ENCODE peak calls at places on chromosomes 12 and 14, in seven cellular contexts. I, F, Q, J, M, E and H are unnamed samples.

GRCh38 chr14:41297961-41298690 is 308.6 kb upstream of the LRFN5 start:
- DNase-seq in I (no peak), F (no peak), Q (no peak), J (no peak), M (no peak), E (no peak), H (peak; percentile 40)

GRCh38 chr12:117109943-117110342 is 10.7 kb upstream of the TESC start:
- DNase-seq in I (no peak), F (no peak), Q (no peak), J (no peak), M (no peak), E (no peak), H (no peak)

GRCh38 chr14:58918066-58918465 is 270.4 kb upstream of the DAAM1 start:
- DNase-seq in I (no peak), F (no peak), Q (no peak), J (peak; percentile 10), M (no peak), E (no peak), H (no peak)

GRCh38 chr14:38721822-38722431 is 381.1 kb downstream of the SEC23A start:
- DNase-seq in I (no peak), F (peak; percentile 2), Q (no peak), J (peak; percentile 46), M (peak; percentile 40), E (peak; percentile 56), H (peak; percentile 77)

GRCh38 chr12:119693511-119693910 is 25.6 kb downstream of the PRKAB1 start:
- DNase-seq in I (no peak), F (no peak), Q (no peak), J (no peak), M (no peak), E (no peak), H (no peak)

GRCh38 chr14:90608281-90608680 is 207.9 kb downstream of the TTC7B start:
- DNase-seq in I (no peak), F (no peak), Q (no peak), J (no peak), M (no peak), E (no peak), H (no peak)

GRCh38 chr14:96146131-96146771 is 58.4 kb upstream of the BDKRB2 start:
- DNase-seq in I (no peak), F (no peak), Q (no peak), J (peak; percentile 64), M (no peak), E (peak; percentile 77), H (no peak)

GRCh38 chr12:28568083-28568482 is 377.8 kb downstream of the CCDC91 start:
- DNase-seq in I (no peak), F (no peak), Q (no peak), J (peak; percentile 30), M (no peak), E (peak; percentile 90), H (no peak)

DNA sequence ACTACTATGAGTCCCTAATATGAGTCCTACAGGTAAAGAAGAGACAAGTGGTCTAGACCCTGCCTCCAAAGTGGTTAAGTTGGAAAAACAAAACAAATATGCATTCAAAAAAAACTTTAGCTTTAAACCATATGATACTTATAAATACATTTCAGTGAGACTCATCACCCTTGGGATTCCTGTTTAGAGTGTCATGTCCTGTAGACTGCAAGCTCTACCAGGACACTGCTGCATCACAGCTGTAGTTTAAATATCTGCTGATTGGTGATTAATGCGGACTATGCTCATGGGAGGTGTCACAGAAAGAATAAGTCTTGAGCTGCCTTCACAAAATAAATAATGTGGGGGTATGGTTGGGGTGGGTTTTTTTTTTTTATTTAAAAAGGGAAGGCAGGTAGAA is 8.8 kb upstream of the LGR5 start:
- DNase-seq in I (no peak), F (no peak), Q (no peak), J (no peak), M (no peak), E (no peak), H (no peak)
- H3K27ac ChIP-seq in I (no peak overlapping the region), F (no peak overlapping the region), Q (no peak overlapping the region), J (no peak overlapping the region), M (no peak overlapping the region), E (no peak overlapping the region), H (no peak overlapping the region)

GRCh38 chr12:131113562-131113961 is 159.9 kb downstream of the ADGRD1 start:
- DNase-seq in I (peak; percentile 37), F (no peak), Q (peak; percentile 38), J (no peak), M (no peak), E (no peak), H (no peak)
- H3K4me1 ChIP-seq in I (no peaks in the 10 kb centered on the region), F (no peaks in the 10 kb centered on the region), Q (peaks cover 4% of the 10 kb centered on the region), J (peaks cover 17% of the 10 kb centered on the region), M (no peaks in the 10 kb centered on the region), E (no peaks in the 10 kb centered on the region), H (no peaks in the 10 kb centered on the region)

DNA sequence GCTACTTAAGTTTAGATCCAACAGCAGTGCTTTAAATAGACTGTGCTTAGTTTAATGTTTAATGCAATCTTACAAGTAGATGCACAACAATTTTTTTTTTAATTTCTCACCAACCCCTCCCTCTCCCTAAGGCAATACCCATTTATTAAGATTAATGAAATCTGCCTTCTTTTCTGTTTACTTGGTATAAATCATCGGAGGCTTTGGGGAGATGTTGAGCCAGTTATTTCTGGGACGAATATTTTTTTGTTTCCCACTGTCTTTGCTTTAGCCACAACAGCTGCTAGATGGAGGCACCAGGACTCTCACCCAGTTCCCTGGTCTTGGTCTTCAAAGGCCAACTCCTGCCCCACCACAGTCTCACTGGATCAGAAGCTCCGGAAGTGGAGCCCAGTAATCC is 113.4 kb downstream of the PLXNC1 start:
- DNase-seq in I (no peak), F (no peak), Q (no peak), J (no peak), M (no peak), E (no peak), H (no peak)
- H3K4me3 ChIP-seq in I (peak overlapping the region; percentile 59), F (peak overlapping the region; percentile 94), Q (peak overlapping the region; percentile 67), J (no peak overlapping the region), M (peak overlapping the region; percentile 37), E (peak overlapping the region; percentile 28), H (peak overlapping the region; percentile 48)

GRCh38 chr14:99569725-99570541 is 34.1 kb downstream of the CCDC85C start:
- DNase-seq in I (no peak), F (no peak), Q (no peak), J (no peak), M (no peak), E (no peak), H (no peak)

GRCh38 chr14:99573000-99573330 is 31.0 kb downstream of the CCDC85C start:
- DNase-seq in I (no peak), F (no peak), Q (no peak), J (no peak), M (no peak), E (no peak), H (no peak)

GRCh38 chr14:99572173-99572999 is 31.6 kb downstream of the CCDC85C start:
- DNase-seq in I (no peak), F (no peak), Q (no peak), J (no peak), M (no peak), E (no peak), H (no peak)

GRCh38 chr14:99570542-99571302 is 33.3 kb downstream of the CCDC85C start:
- DNase-seq in I (no peak), F (no peak), Q (no peak), J (no peak), M (no peak), E (no peak), H (no peak)

GRCh38 chr14:99571303-99571986 is 32.6 kb downstream of the CCDC85C start:
- DNase-seq in I (no peak), F (no peak), Q (no peak), J (no peak), M (no peak), E (no peak), H (no peak)
- H3K27ac ChIP-seq in I (peak overlapping the region; percentile 36), F (no peak overlapping the region), Q (peak overlapping the region; percentile 47), J (peak overlapping the region; percentile 78), M (no peak overlapping the region), E (no peak overlapping the region), H (no peak overlapping the region)

DNA sequence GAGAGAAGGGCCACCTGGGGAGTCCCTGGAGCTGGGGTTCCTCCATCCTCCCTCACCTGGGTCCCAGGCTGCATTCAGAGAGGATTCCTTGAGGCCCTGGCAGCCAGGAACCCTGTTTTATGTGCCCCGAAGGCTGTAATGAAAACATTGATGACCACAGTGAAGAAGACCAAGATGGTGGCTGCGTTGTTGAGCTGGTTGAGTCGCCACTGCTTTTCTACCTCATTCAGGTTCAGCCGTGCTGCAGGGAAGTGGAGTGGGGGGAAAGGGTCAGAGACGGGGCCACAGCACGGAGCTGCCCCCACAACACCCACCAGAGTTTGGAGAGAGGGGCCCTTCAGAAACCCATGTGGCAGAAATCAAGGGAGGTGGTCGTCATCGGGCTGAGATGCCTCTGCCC is 98.1 kb downstream of the NINJ2 start:
- DNase-seq in I (no peak), F (no peak), Q (no peak), J (no peak), M (no peak), E (no peak), H (no peak)
- H3K4me1 ChIP-seq in I (peaks cover 23% of the 10 kb centered on the region), F (peaks cover 54% of the 10 kb centered on the region), Q (peaks cover 16% of the 10 kb centered on the region), J (peaks cover 5% of the 10 kb centered on the region), M (no peaks in the 10 kb centered on the region), E (peaks cover 4% of the 10 kb centered on the region), H (no peaks in the 10 kb centered on the region)

GRCh38 chr12:124420041-124420765 is 125.3 kb downstream of the RFLNA start:
- DNase-seq in I (no peak), F (no peak), Q (no peak), J (no peak), M (no peak), E (no peak), H (no peak)

GRCh38 chr12:124419292-124420040 is 124.6 kb downstream of the RFLNA start:
- DNase-seq in I (no peak), F (no peak), Q (no peak), J (no peak), M (no peak), E (peak; percentile 91), H (peak; percentile 27)

GRCh38 chr12:124422142-124422569 is 127.3 kb downstream of the RFLNA start:
- DNase-seq in I (peak; percentile 74), F (no peak), Q (peak; percentile 81), J (peak; percentile 58), M (no peak), E (peak; percentile 42), H (no peak)

GRCh38 chr12:124422570-124423523 is 128.0 kb downstream of the RFLNA start:
- DNase-seq in I (peak; percentile 90), F (no peak), Q (peak; percentile 93), J (peak; percentile 98), M (peak; percentile 84), E (peak; percentile 98), H (peak; percentile 81)

GRCh38 chr12:124420972-124421674 is 126.2 kb downstream of the RFLNA start:
- DNase-seq in I (no peak), F (no peak), Q (no peak), J (no peak), M (no peak), E (no peak), H (no peak)
- H3K4me3 ChIP-seq in I (no peak overlapping the region), F (no peak overlapping the region), Q (peak overlapping the region; percentile 3), J (no peak overlapping the region), M (no peak overlapping the region), E (no peak overlapping the region), H (no peak overlapping the region)